ENCODE peak calls at places on chromosomes 13 and 19, in four cellular contexts. E, Y, G and P are unnamed samples.

GRCh38 chr13:26599885-26600284 is 42.4 kb downstream of the WASF3 start:
- DNase-seq in E (no peak), Y (no peak), G (no peak), P (no peak)

GRCh38 chr19:46372901-46373572 is 26.1 kb downstream of the PPP5C start:
- DNase-seq in E (no peak), Y (no peak), G (no peak), P (no peak)

GRCh38 chr13:100131863-100132574 is 43.1 kb downstream of the PCCA start:
- DNase-seq in E (peak), Y (no peak), G (no peak), P (no peak)

GRCh38 chr13:35987572-35988513 is 143.3 kb downstream of the DCLK1 start:
- DNase-seq in E (no peak), Y (no peak), G (no peak), P (no peak)

GRCh38 chr19:52566121-52566520 is 4.0 kb upstream of the ZNF701 start:
- DNase-seq in E (no peak), Y (no peak), G (no peak), P (no peak)

GRCh38 chr13:51241720-51242119 is 19.5 kb downstream of the FAM124A start:
- DNase-seq in E (no peak), Y (no peak), G (no peak), P (no peak)

GRCh38 chr19:50191270-50191669 is 12.2 kb upstream of the MYH14 start:
- DNase-seq in E (no peak), Y (no peak), G (no peak), P (no peak)

GRCh38 chr19:10327793-10328192 is 5.5 kb downstream of the RAVER1 start:
- DNase-seq in E (no peak), Y (no peak), G (no peak), P (no peak)

GRCh38 chr13:102020611-102021216 is 381.1 kb downstream of the FGF14 start:
- DNase-seq in E (no peak), Y (no peak), G (no peak), P (no peak)

GRCh38 chr19:33767898-33768413 is 28.7 kb upstream of the KCTD15 start:
- DNase-seq in E (no peak), Y (peak), G (no peak), P (no peak)

GRCh38 chr19:3987619-3988371 is 2.5 kb upstream of the EEF2 start:
- DNase-seq in E (no peak), Y (peak), G (peak), P (peak)

GRCh38 chr19:58033741-58034475 is at the start of gene ZSCAN1:
- DNase-seq in E (peak), Y (no peak), G (peak), P (no peak)

GRCh38 chr13:107284168-107284567 is 716.2 kb upstream of the ARGLU1 start:
- DNase-seq in E (no peak), Y (no peak), G (no peak), P (no peak)

GRCh38 chr13:113077953-113078894 is 27.4 kb upstream of the F7 start:
- DNase-seq in E (no peak), Y (no peak), G (peak), P (no peak)

GRCh38 chr19:6481541-6482342 is at the start of gene DENND1C:
- DNase-seq in E (no peak), Y (peak), G (peak), P (peak)

GRCh38 chr13:102191951-102192461 is 209.8 kb downstream of the FGF14 start:
- DNase-seq in E (no peak), Y (no peak), G (no peak), P (no peak)

GRCh38 chr19:28289294-28290063 is 923.5 kb downstream of the UQCRFS1 start:
- DNase-seq in E (no peak), Y (no peak), G (no peak), P (no peak)

GRCh38 chr19:14505488-14506239 is 9.7 kb upstream of the GIPC1 start:
- DNase-seq in E (peak), Y (peak), G (peak), P (peak)

GRCh38 chr19:45558399-45558878 is 26.2 kb downstream of the OPA3 start:
- DNase-seq in E (no peak), Y (peak), G (peak), P (peak)

GRCh38 chr13:75303295-75303694 is 178.7 kb downstream of the TBC1D4 start:
- DNase-seq in E (no peak), Y (no peak), G (no peak), P (no peak)

GRCh38 chr13:110307697-110308376 is 753 bp downstream of the COL4A2 start:
- DNase-seq in E (no peak), Y (no peak), G (no peak), P (no peak)

GRCh38 chr19:42297034-42297433 is 4.9 kb upstream of the PRR19 start:
- DNase-seq in E (no peak), Y (no peak), G (no peak), P (no peak)

GRCh38 chr13:78298657-78299056 is 304.7 kb downstream of the POU4F1 start:
- DNase-seq in E (no peak), Y (no peak), G (no peak), P (no peak)

GRCh38 chr19:34677386-34678084 is at the start of gene ZNF302:
- DNase-seq in E (peak), Y (peak), G (peak), P (peak)

GRCh38 chr19:28700176-28700575 is 512.8 kb downstream of the UQCRFS1 start:
- DNase-seq in E (no peak), Y (no peak), G (no peak), P (no peak)

GRCh38 chr19:10116866-10117616 is 2.7 kb downstream of the EIF3G start:
- DNase-seq in E (no peak), Y (no peak), G (peak), P (no peak)

GRCh38 chr13:113298001-113298945 is 1.2 kb downstream of the LAMP1 start:
- DNase-seq in E (no peak), Y (no peak), G (no peak), P (no peak)

GRCh38 chr19:8821748-8822241 is 10.3 kb downstream of the ZNF558 start:
- DNase-seq in E (no peak), Y (no peak), G (no peak), P (no peak)

GRCh38 chr19:8827277-8827676 is 4.8 kb downstream of the ZNF558 start:
- DNase-seq in E (no peak), Y (no peak), G (no peak), P (no peak)

GRCh38 chr19:8831373-8831772 is 731 bp downstream of the ZNF558 start:
- DNase-seq in E (no peak), Y (no peak), G (no peak), P (no peak)

GRCh38 chr19:8831832-8832131 is 322 bp downstream of the ZNF558 start:
- DNase-seq in E (no peak), Y (no peak), G (no peak), P (no peak)

DNA sequence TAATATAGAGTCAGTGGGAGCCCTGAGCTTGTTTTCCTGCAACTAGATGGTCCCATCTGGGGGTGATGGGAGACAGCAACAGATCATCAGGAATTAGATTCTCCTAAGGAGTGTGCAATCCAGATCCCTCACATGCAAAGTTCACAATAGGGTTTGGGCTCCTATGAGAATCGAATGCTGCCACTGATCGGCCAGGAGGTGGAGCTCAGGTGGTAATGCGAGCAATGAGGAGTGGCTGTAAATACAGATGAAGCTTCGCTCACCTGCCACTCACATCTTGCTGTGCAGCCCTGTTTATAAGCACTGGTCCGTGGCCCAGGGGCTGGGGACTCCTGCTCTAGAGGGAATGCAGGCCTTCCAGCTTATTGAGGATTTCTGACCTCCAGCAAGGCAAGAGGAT is 5.7 kb downstream of the ZNF558 start:
- DNase-seq in E (no peak), Y (no peak), G (no peak), P (no peak)
- TF ChIP-seq CTCF in E (no peak), Y (no peak), G (no peak), P (no peak)

DNA sequence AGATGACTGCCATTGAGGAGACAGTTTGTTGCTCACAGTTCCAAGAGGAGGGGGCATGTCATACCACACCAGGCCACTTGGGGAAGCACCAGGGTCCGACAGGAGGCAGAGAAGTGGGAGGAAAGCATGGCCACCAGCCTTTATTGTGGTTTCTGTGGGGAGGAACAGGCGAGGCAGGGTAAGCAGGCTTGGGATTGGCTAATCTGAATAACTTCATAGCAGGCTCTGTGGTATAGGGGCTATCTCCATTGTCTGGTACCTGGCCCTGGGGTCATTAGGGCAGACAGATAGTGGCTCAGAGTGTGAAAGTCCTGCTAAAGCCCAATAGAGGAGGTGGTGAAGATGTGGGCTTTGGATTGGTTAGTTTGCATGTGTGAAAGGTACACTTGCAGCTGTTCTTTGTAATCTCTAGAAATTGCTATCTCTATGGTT is 35.5 kb downstream of the CBY2 start:
- DNase-seq in E (no peak), Y (peak), G (no peak), P (peak)
- TF ChIP-seq CTCF in E (peak), Y (peak), G (no peak), P (no peak)

GRCh38 chr19:17183271-17183757 is 31.8 kb upstream of the USE1 start:
- DNase-seq in E (no peak), Y (no peak), G (peak), P (no peak)
- TF ChIP-seq CTCF in E (no peak), Y (no peak), G (no peak), P (no peak)

DNA sequence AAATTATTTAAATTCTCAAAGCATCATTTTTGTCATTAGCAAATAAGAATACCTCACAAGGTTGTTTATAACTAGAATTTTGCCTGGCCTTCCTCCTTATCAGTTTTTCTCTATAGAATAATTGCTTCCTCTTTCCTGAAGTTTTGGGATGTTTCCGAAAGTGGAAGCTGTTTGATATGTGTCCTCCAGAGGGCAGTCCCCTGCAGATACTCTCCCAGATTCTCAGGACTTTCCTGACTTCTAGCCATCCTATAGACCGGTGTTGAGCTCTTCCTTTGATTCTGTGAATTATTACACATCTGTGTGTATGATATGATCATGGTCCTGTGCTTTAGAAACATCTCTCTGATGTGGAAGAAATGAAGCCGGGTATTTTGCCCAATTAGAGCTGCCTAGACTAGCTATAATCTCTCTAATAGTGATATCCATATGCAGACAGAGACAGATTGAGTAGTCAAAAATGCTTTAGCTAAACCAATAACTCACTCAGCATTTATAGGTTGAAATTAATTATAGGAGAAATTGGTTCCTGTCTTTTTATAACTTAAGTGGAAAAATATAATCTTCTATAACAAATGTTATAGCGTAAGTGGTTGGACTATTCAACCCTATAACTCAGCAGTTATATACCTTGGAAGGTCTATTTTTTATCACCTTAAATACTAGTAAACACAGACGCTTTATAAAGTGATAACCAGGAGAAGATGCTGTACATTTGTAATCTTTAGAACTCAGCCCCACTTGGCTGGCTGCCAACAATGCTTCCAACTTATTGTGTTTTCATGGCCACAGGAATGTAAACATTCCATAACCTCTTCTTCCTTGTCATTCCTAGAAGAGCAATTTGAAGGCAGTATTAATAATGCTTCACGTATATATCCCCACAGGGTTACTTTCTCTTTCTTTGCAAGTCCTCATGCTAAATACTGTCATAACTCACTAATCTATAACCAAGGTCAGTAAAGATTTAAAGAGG is 201.0 kb upstream of the RXFP2 start:
- DNase-seq in E (no peak), Y (no peak), G (no peak), P (no peak)
- TF ChIP-seq CTCF in E (peak), Y (peak), G (peak), P (no peak)